ENCODE peak calls at places on chromosome 17, in five cellular contexts. One of them, this sample, is unnamed.

GRCh38 chr17:38425048-38425447 is 3.2 kb upstream of the ARHGAP23 start:
- DNase-seq in GM12865: no peak
- DNase-seq in mesenchymal stem cell: no peak
- DNase-seq in ascending aorta: no peak
- DNase-seq in astrocyte of the spinal cord: no peak
- DNase-seq in this sample: no peak

GRCh38 chr17:51154176-51154575 is 817 bp downstream of the NME1 start:
- DNase-seq in GM12865: peak
- DNase-seq in mesenchymal stem cell: peak
- DNase-seq in ascending aorta: no peak
- DNase-seq in astrocyte of the spinal cord: no peak
- DNase-seq in this sample: no peak

GRCh38 chr17:42288985-42289862 is 926 bp downstream of the STAT5A start:
- DNase-seq in GM12865: peak
- DNase-seq in mesenchymal stem cell: no peak
- DNase-seq in ascending aorta: no peak
- DNase-seq in astrocyte of the spinal cord: no peak
- DNase-seq in this sample: no peak

GRCh38 chr17:3935140-3935542 is 18.9 kb upstream of the P2RX1 start:
- DNase-seq in GM12865: peak
- DNase-seq in mesenchymal stem cell: peak
- DNase-seq in ascending aorta: no peak
- DNase-seq in astrocyte of the spinal cord: peak
- DNase-seq in this sample: peak

GRCh38 chr17:15883617-15884111 is 61.3 kb upstream of the ADORA2B start:
- DNase-seq in GM12865: no peak
- DNase-seq in mesenchymal stem cell: peak
- DNase-seq in ascending aorta: no peak
- DNase-seq in astrocyte of the spinal cord: peak
- DNase-seq in this sample: peak

GRCh38 chr17:64180089-64180488 is 50.1 kb upstream of the ERN1 start:
- DNase-seq in GM12865: no peak
- DNase-seq in mesenchymal stem cell: no peak
- DNase-seq in ascending aorta: no peak
- DNase-seq in astrocyte of the spinal cord: no peak
- DNase-seq in this sample: no peak

GRCh38 chr17:7940743-7941142 is 8.7 kb downstream of the CNTROB start:
- DNase-seq in GM12865: no peak
- DNase-seq in mesenchymal stem cell: no peak
- DNase-seq in ascending aorta: no peak
- DNase-seq in astrocyte of the spinal cord: no peak
- DNase-seq in this sample: no peak

GRCh38 chr17:10842658-10843057 is 4.8 kb upstream of the PIRT start:
- DNase-seq in GM12865: no peak
- DNase-seq in mesenchymal stem cell: no peak
- DNase-seq in ascending aorta: no peak
- DNase-seq in astrocyte of the spinal cord: no peak
- DNase-seq in this sample: no peak

GRCh38 chr17:77310336-77310735 is 169.6 kb downstream of the SEC14L1 start:
- DNase-seq in GM12865: no peak
- DNase-seq in mesenchymal stem cell: no peak
- DNase-seq in ascending aorta: no peak
- DNase-seq in astrocyte of the spinal cord: no peak
- DNase-seq in this sample: no peak

GRCh38 chr17:5693821-5694220 is 109.5 kb upstream of the NLRP1 start:
- DNase-seq in GM12865: no peak
- DNase-seq in mesenchymal stem cell: no peak
- DNase-seq in ascending aorta: no peak
- DNase-seq in astrocyte of the spinal cord: no peak
- DNase-seq in this sample: no peak

GRCh38 chr17:56099649-56100048 is 53.6 kb upstream of the ANKFN1 start:
- DNase-seq in GM12865: no peak
- DNase-seq in mesenchymal stem cell: no peak
- DNase-seq in ascending aorta: no peak
- DNase-seq in astrocyte of the spinal cord: peak
- DNase-seq in this sample: no peak

GRCh38 chr17:68704897-68705296 is 103.7 kb upstream of the FAM20A start:
- DNase-seq in GM12865: no peak
- DNase-seq in mesenchymal stem cell: peak
- DNase-seq in ascending aorta: no peak
- DNase-seq in astrocyte of the spinal cord: peak
- DNase-seq in this sample: no peak

GRCh38 chr17:10779607-10780006 is 24.3 kb downstream of the TMEM238L start:
- DNase-seq in GM12865: no peak
- DNase-seq in mesenchymal stem cell: no peak
- DNase-seq in ascending aorta: no peak
- DNase-seq in astrocyte of the spinal cord: no peak
- DNase-seq in this sample: no peak

GRCh38 chr17:17063546-17064122 is 21.4 kb downstream of the MPRIP start:
- DNase-seq in GM12865: no peak
- DNase-seq in mesenchymal stem cell: no peak
- DNase-seq in ascending aorta: no peak
- DNase-seq in astrocyte of the spinal cord: no peak
- DNase-seq in this sample: peak

GRCh38 chr17:82257473-82257872 is 16.0 kb downstream of the CSNK1D start:
- DNase-seq in GM12865: no peak
- DNase-seq in mesenchymal stem cell: no peak
- DNase-seq in ascending aorta: no peak
- DNase-seq in astrocyte of the spinal cord: no peak
- DNase-seq in this sample: peak

GRCh38 chr17:1201132-1201702 is 21.4 kb upstream of the ABR start:
- DNase-seq in GM12865: peak
- DNase-seq in mesenchymal stem cell: no peak
- DNase-seq in ascending aorta: no peak
- DNase-seq in astrocyte of the spinal cord: no peak
- DNase-seq in this sample: no peak

GRCh38 chr17:68089881-68090280 is 54.3 kb downstream of the KPNA2 start:
- DNase-seq in GM12865: peak
- DNase-seq in mesenchymal stem cell: peak
- DNase-seq in ascending aorta: no peak
- DNase-seq in astrocyte of the spinal cord: no peak
- DNase-seq in this sample: peak

GRCh38 chr17:76585048-76585648 is 512 bp downstream of the ST6GALNAC2 start:
- DNase-seq in GM12865: no peak
- DNase-seq in mesenchymal stem cell: peak
- DNase-seq in ascending aorta: no peak
- DNase-seq in astrocyte of the spinal cord: no peak
- DNase-seq in this sample: no peak

GRCh38 chr17:66459811-66460270 is 157.4 kb downstream of the PRKCA start:
- DNase-seq in GM12865: no peak
- DNase-seq in mesenchymal stem cell: peak
- DNase-seq in ascending aorta: no peak
- DNase-seq in astrocyte of the spinal cord: peak
- DNase-seq in this sample: peak

GRCh38 chr17:7685533-7686220 is 1.6 kb downstream of the TP53 start:
- DNase-seq in GM12865: peak
- DNase-seq in mesenchymal stem cell: peak
- DNase-seq in ascending aorta: peak
- DNase-seq in astrocyte of the spinal cord: peak
- DNase-seq in this sample: peak

GRCh38 chr17:40598928-40599627 is 33.8 kb upstream of the CCR7 start:
- DNase-seq in GM12865: peak
- DNase-seq in mesenchymal stem cell: no peak
- DNase-seq in ascending aorta: peak
- DNase-seq in astrocyte of the spinal cord: peak
- DNase-seq in this sample: no peak

GRCh38 chr17:40597168-40598020 is 32.1 kb upstream of the CCR7 start:
- DNase-seq in GM12865: no peak
- DNase-seq in mesenchymal stem cell: no peak
- DNase-seq in ascending aorta: no peak
- DNase-seq in astrocyte of the spinal cord: no peak
- DNase-seq in this sample: no peak

GRCh38 chr17:40596261-40596919 is 31.1 kb upstream of the CCR7 start:
- DNase-seq in GM12865: peak
- DNase-seq in mesenchymal stem cell: no peak
- DNase-seq in ascending aorta: no peak
- DNase-seq in astrocyte of the spinal cord: no peak
- DNase-seq in this sample: no peak

GRCh38 chr17:40600486-40601046 is 35.3 kb upstream of the CCR7 start:
- DNase-seq in GM12865: no peak
- DNase-seq in mesenchymal stem cell: no peak
- DNase-seq in ascending aorta: no peak
- DNase-seq in astrocyte of the spinal cord: no peak
- DNase-seq in this sample: peak

DNA sequence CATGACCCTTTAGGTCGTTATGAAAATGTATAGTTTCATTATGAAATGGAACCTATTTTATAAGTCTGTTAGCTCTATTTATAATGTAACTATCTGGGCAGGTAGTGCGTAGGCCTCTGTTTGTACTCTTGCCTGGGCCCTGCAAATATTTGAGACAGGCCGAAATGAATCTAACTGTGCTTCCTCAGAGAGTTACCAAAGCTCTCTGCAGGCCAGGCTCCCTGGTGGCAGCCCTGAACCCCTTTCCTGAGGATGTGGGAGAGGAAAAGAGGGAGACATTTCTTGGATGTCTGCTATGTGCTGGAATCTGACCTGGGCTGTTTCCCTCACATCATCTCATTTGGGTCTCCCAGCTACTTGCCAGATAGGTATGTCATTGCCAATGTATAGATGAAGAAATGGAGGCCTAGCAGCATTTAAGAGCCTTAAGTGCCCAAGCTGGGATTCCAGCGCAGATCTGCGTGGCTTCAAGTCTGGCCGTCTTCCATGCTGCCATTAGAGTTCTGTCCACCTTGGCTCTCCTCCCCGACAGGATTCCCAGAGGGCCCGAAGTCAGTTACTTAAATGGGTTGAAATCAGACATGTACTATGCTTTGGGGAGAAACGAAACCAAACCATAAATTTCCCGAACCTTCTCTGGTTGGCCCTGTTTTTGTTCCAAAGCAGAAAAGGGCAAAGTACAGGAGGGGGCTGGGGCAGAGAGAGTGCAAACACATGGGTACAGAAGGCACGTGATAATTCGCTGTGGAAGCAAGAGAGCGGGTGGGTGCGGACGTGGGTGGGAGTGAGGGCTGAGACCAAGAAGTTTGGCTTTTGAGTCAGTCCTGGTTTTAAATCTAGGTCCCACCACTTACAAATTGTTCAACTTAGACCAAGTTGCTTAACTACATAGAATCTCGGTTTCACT is 33.0 kb upstream of the CCR7 start:
- DNase-seq in GM12865: peak
- DNase-seq in mesenchymal stem cell: no peak
- DNase-seq in ascending aorta: no peak
- DNase-seq in astrocyte of the spinal cord: no peak
- DNase-seq in this sample: no peak
- H3K4me3 ChIP-seq in GM12865: peak
- H3K4me3 ChIP-seq in mesenchymal stem cell: no peak
- H3K4me3 ChIP-seq in ascending aorta: no peak
- H3K4me3 ChIP-seq in astrocyte of the spinal cord: no peak
- H3K4me3 ChIP-seq in this sample: no peak

GRCh38 chr17:29613856-29614255 is 8.9 kb downstream of the CORO6 start:
- DNase-seq in GM12865: no peak
- DNase-seq in mesenchymal stem cell: no peak
- DNase-seq in ascending aorta: no peak
- DNase-seq in astrocyte of the spinal cord: no peak
- DNase-seq in this sample: no peak
- H3K4me3 ChIP-seq in GM12865: no peak
- H3K4me3 ChIP-seq in mesenchymal stem cell: no peak
- H3K4me3 ChIP-seq in ascending aorta: peak
- H3K4me3 ChIP-seq in astrocyte of the spinal cord: no peak
- H3K4me3 ChIP-seq in this sample: no peak

GRCh38 chr17:179066-179432 is 2.4 kb downstream of the DOC2B start:
- DNase-seq in GM12865: no peak
- DNase-seq in mesenchymal stem cell: no peak
- DNase-seq in ascending aorta: no peak
- DNase-seq in astrocyte of the spinal cord: no peak
- DNase-seq in this sample: no peak

GRCh38 chr17:181213-182163 is at the start of gene DOC2B:
- DNase-seq in GM12865: no peak
- DNase-seq in mesenchymal stem cell: peak
- DNase-seq in ascending aorta: no peak
- DNase-seq in astrocyte of the spinal cord: no peak
- DNase-seq in this sample: peak

GRCh38 chr17:180380-181212 is 854 bp downstream of the DOC2B start:
- DNase-seq in GM12865: no peak
- DNase-seq in mesenchymal stem cell: no peak
- DNase-seq in ascending aorta: no peak
- DNase-seq in astrocyte of the spinal cord: no peak
- DNase-seq in this sample: no peak

GRCh38 chr17:178292-179065 is 3.0 kb downstream of the DOC2B start:
- DNase-seq in GM12865: no peak
- DNase-seq in mesenchymal stem cell: no peak
- DNase-seq in ascending aorta: no peak
- DNase-seq in astrocyte of the spinal cord: no peak
- DNase-seq in this sample: no peak

GRCh38 chr17:179721-180379 is 1.6 kb downstream of the DOC2B start:
- DNase-seq in GM12865: no peak
- DNase-seq in mesenchymal stem cell: no peak
- DNase-seq in ascending aorta: no peak
- DNase-seq in astrocyte of the spinal cord: no peak
- DNase-seq in this sample: no peak
- H3K4me3 ChIP-seq in GM12865: no peak
- H3K4me3 ChIP-seq in mesenchymal stem cell: no peak
- H3K4me3 ChIP-seq in ascending aorta: peak
- H3K4me3 ChIP-seq in astrocyte of the spinal cord: no peak
- H3K4me3 ChIP-seq in this sample: no peak

DNA sequence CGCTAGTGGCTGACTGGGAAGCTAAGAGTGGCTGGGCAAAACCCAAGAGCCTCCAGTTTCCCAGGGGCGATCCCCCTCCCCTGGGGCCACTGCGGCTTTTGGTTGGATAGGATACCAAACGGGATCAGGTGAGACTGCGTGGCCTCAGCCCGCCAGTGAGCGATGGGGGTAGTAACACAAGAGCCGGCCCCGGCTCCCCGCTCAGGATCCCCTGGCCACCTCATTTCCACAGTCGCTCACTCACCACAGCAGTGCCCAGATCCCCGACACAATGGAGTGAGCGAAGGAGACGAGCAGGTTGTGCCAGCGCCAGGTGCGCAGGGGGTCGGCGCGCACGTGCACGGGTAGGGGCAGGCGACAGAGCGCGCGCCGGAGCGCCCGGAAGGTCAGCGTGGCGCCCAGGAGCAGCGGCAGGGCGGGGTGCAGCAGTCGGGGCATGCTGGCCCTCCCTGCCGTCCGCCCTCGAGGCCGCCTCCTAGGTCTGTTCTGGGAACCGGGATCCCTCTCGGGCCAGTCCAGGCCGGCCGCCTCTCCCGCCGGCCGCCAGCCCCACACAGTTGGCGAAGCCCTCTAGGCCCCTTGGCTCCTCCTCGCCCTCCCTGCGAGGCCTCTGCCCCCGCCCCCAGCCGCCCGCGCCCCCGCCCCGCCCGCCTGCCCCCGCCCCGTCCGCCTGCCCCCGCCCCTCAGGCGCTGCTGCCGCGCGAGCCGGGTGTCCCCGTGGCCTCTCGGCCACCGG is at the start of gene TLCD1:
- DNase-seq in GM12865: peak
- DNase-seq in mesenchymal stem cell: peak
- DNase-seq in ascending aorta: no peak
- DNase-seq in astrocyte of the spinal cord: peak
- DNase-seq in this sample: peak
- H3K4me3 ChIP-seq in GM12865: peak
- H3K4me3 ChIP-seq in mesenchymal stem cell: peak
- H3K4me3 ChIP-seq in ascending aorta: peak
- H3K4me3 ChIP-seq in astrocyte of the spinal cord: peak
- H3K4me3 ChIP-seq in this sample: peak

GRCh38 chr17:73304971-73305786 is 6.6 kb downstream of the CDC42EP4 start:
- DNase-seq in GM12865: no peak
- DNase-seq in mesenchymal stem cell: peak
- DNase-seq in ascending aorta: no peak
- DNase-seq in astrocyte of the spinal cord: peak
- DNase-seq in this sample: peak
- H3K4me3 ChIP-seq in GM12865: peak
- H3K4me3 ChIP-seq in mesenchymal stem cell: peak
- H3K4me3 ChIP-seq in ascending aorta: peak
- H3K4me3 ChIP-seq in astrocyte of the spinal cord: peak
- H3K4me3 ChIP-seq in this sample: peak

This sample was measured in epithelial cell of esophagus.